ENCODE peak calls at places on chromosomes 3 and 15, in nine cellular contexts. W is gastrocnemius medialis; H is natural killer cell; P is Ammon's horn; O is activated CD4-positive, CD25-positive, alpha-beta regulatory T cell; A is GM03348; V is stimulated activated CD4-positive, alpha-beta T cell treated with anti-CD3 and anti-CD28 coated beads, TNF-alpha, amount 100 ng/mL, for 1 hour; F is globus pallidus; Z is NCI-H524. L is an unnamed sample.

GRCh38 chr3:159814161-159814560 is 174.5 kb upstream of the IL12A start:
- DNase-seq in Z (no peak), H (no peak), W (no peak), O (no peak), P (no peak), F (no peak), V (no peak), A (no peak), L (no peak)

GRCh38 chr15:78811124-78811824 is at the start of gene ADAMTS7:
- DNase-seq in F (peak), V (no peak), Z (peak), A (peak), P (peak), H (peak), O (peak), W (peak), L (no peak)

GRCh38 chr15:90400005-90400758 is 12.1 kb downstream of the IQGAP1 start:
- DNase-seq in Z (no peak), O (no peak), W (no peak), P (no peak), F (no peak), V (no peak), A (no peak), H (no peak), L (no peak)

GRCh38 chr3:95049841-95050240 is 987.0 kb downstream of the NSUN3 start:
- DNase-seq in Z (no peak), W (no peak), A (no peak), P (no peak), F (no peak), V (no peak), O (no peak), H (no peak), L (no peak)

GRCh38 chr3:354433-354832 is 157.9 kb downstream of the CHL1 start:
- DNase-seq in P (peak), W (no peak), F (peak), H (no peak), O (no peak), Z (peak), V (no peak), A (peak), L (no peak)

GRCh38 chr15:94351121-94351520 is 119.8 kb downstream of the MCTP2 start:
- DNase-seq in O (no peak), A (no peak), H (no peak), V (no peak), Z (no peak), W (no peak), P (no peak), F (no peak), L (no peak)

GRCh38 chr3:156471431-156471830 is 83.5 kb downstream of the SSR3 start:
- DNase-seq in H (no peak), O (no peak), Z (no peak), F (no peak), A (no peak), P (no peak), V (no peak), W (no peak), L (no peak)

GRCh38 chr3:152646004-152646403 is 188.9 kb upstream of the P2RY1 start:
- DNase-seq in H (no peak), W (no peak), Z (no peak), O (no peak), V (no peak), A (no peak), P (no peak), F (no peak), L (no peak)

GRCh38 chr15:77187751-77188464 is 117.0 kb upstream of the TSPAN3 start:
- DNase-seq in V (no peak), A (peak), F (peak), O (no peak), Z (no peak), H (no peak), W (peak), P (peak), L (peak)

GRCh38 chr15:72182673-72183072 is 14.9 kb downstream of the GRAMD2A start:
- DNase-seq in H (no peak), P (no peak), O (no peak), A (no peak), Z (no peak), V (no peak), W (no peak), F (no peak), L (no peak)

GRCh38 chr15:55909036-55909811 is 84.2 kb downstream of the NEDD4 start:
- DNase-seq in F (no peak), P (no peak), H (no peak), A (peak), V (no peak), W (peak), O (no peak), Z (no peak), L (no peak)

GRCh38 chr15:58546635-58547627 is 115.1 kb downstream of the LIPC start:
- DNase-seq in F (no peak), Z (no peak), W (peak), P (no peak), H (no peak), O (no peak), V (no peak), A (peak), L (no peak)

GRCh38 chr3:65751123-65751700 is 287.5 kb downstream of the MAGI1 start:
- DNase-seq in F (peak), H (no peak), O (no peak), A (peak), P (peak), Z (peak), V (no peak), W (no peak), L (no peak)

GRCh38 chr3:133773732-133774131 is 27.5 kb downstream of the TF start:
- DNase-seq in H (no peak), A (no peak), P (no peak), W (no peak), F (no peak), O (no peak), V (no peak), Z (no peak), L (no peak)

GRCh38 chr3:160796813-160797164 is 40.8 kb downstream of the PPM1L start:
- DNase-seq in A (no peak), F (no peak), H (no peak), Z (peak), W (peak), O (no peak), P (no peak), V (no peak), L (no peak)

GRCh38 chr15:71746719-71747118 is 63.6 kb upstream of the NR2E3 start:
- DNase-seq in Z (no peak), H (no peak), W (no peak), V (no peak), A (no peak), F (no peak), O (no peak), P (no peak), L (no peak)

GRCh38 chr3:65867463-65868210 is 171.1 kb downstream of the MAGI1 start:
- DNase-seq in W (no peak), V (no peak), P (no peak), Z (peak), A (no peak), F (no peak), H (no peak), O (no peak), L (no peak)

GRCh38 chr3:178562143-178562868 is 26.1 kb downstream of the KCNMB2 start:
- DNase-seq in P (no peak), F (no peak), O (no peak), H (no peak), Z (no peak), W (no peak), A (peak), V (no peak), L (no peak)

GRCh38 chr3:196336319-196337145 is 1.7 kb downstream of the TM4SF19 start:
- DNase-seq in W (no peak), A (no peak), H (no peak), F (no peak), P (no peak), Z (peak), V (no peak), O (no peak), L (no peak)

GRCh38 chr3:23288286-23288685 is 85.2 kb downstream of the UBE2E2 start:
- DNase-seq in V (no peak), W (no peak), H (no peak), A (no peak), F (no peak), P (no peak), Z (no peak), O (no peak), L (no peak)

GRCh38 chr3:197393711-197394110 is 95.3 kb upstream of the DLG1 start:
- DNase-seq in P (no peak), Z (no peak), H (no peak), W (no peak), A (peak), O (no peak), V (no peak), F (no peak), L (no peak)

GRCh38 chr3:5197022-5197421 is 9.5 kb downstream of the EDEM1 start:
- DNase-seq in P (no peak), V (no peak), Z (no peak), W (no peak), A (peak), H (no peak), O (no peak), F (no peak), L (no peak)

GRCh38 chr3:118991775-118992174 is 42.9 kb downstream of the IGSF11 start:
- DNase-seq in Z (no peak), P (peak), O (no peak), H (no peak), A (no peak), F (peak), V (no peak), W (no peak), L (no peak)

GRCh38 chr3:142888484-142889262 is at the start of gene PCOLCE2:
- DNase-seq in H (no peak), Z (peak), F (no peak), O (no peak), A (peak), V (no peak), W (no peak), P (peak), L (peak)

GRCh38 chr15:36251450-36251849 is 328.0 kb upstream of the CDIN1 start:
- DNase-seq in P (no peak), F (no peak), V (no peak), O (no peak), H (no peak), W (no peak), Z (no peak), A (peak), L (no peak)